ENCODE peak calls at places on chromosome 21, in nine cellular contexts. C is prostate gland, N is esophagus squamous epithelium, D is body of pancreas, M is GM12891, R is spleen, V is transverse colon, X is heart left ventricle, T is GM12892. H is an unnamed sample.

GRCh38 chr21:39020751-39021474 is 162.3 kb downstream of the PSMG1 start:
- DNase-seq in C (no peak), N (no peak), D (peak), M (no peak), R (peak), V (peak), X (no peak), T (no peak), H (no peak)

GRCh38 chr21:43842742-43843141 is 22.3 kb upstream of the AGPAT3 start:
- DNase-seq in C (no peak), N (no peak), D (no peak), M (no peak), R (no peak), V (no peak), X (no peak), T (no peak), H (no peak)

GRCh38 chr21:20996421-20997307 is 1.5 kb upstream of the NCAM2 start:
- DNase-seq in C (no peak), N (no peak), D (no peak), M (no peak), R (no peak), V (no peak), X (no peak), T (no peak), H (no peak)

GRCh38 chr21:15135867-15136629 is 71.2 kb upstream of the NRIP1 start:
- DNase-seq in C (no peak), N (no peak), D (no peak), M (no peak), R (no peak), V (no peak), X (no peak), T (no peak), H (no peak)

GRCh38 chr21:39799178-39799577 is 54.2 kb downstream of the IGSF5 start:
- DNase-seq in C (peak), N (no peak), D (no peak), M (no peak), R (no peak), V (peak), X (peak), T (no peak), H (no peak)

GRCh38 chr21:23401278-23401677 is 2206.0 kb downstream of the MRPL39 start:
- DNase-seq in C (no peak), N (no peak), D (no peak), M (no peak), R (no peak), V (no peak), X (no peak), T (no peak), H (peak)

GRCh38 chr21:29170935-29171334 is 40.5 kb downstream of the MAP3K7CL start:
- DNase-seq in C (no peak), N (no peak), D (no peak), M (no peak), R (no peak), V (no peak), X (no peak), T (no peak), H (no peak)

GRCh38 chr21:32371913-32372314 is 20.9 kb downstream of the URB1 start:
- DNase-seq in C (peak), N (no peak), D (no peak), M (no peak), R (peak), V (no peak), X (no peak), T (no peak), H (no peak)

GRCh38 chr21:43865471-43866181 is 603 bp downstream of the AGPAT3 start:
- DNase-seq in C (no peak), N (no peak), D (peak), M (peak), R (peak), V (peak), X (peak), T (peak), H (peak)

GRCh38 chr21:41630249-41630648 is 122.3 kb upstream of the TMPRSS2 start:
- DNase-seq in C (peak), N (no peak), D (no peak), M (no peak), R (no peak), V (peak), X (no peak), T (no peak), H (no peak)

GRCh38 chr21:17853393-17854275 is 34.5 kb upstream of the C21orf91 start:
- DNase-seq in C (no peak), N (no peak), D (no peak), M (no peak), R (no peak), V (no peak), X (no peak), T (no peak), H (no peak)

GRCh38 chr21:32389337-32390015 is 3.3 kb downstream of the URB1 start:
- DNase-seq in C (no peak), N (no peak), D (no peak), M (no peak), R (peak), V (no peak), X (no peak), T (no peak), H (no peak)

GRCh38 chr21:37193676-37194075 is 73.5 kb downstream of the VPS26C start:
- DNase-seq in C (no peak), N (no peak), D (no peak), M (no peak), R (no peak), V (no peak), X (no peak), T (no peak), H (no peak)

GRCh38 chr21:37792046-37792445 is 124.2 kb downstream of the KCNJ6 start:
- DNase-seq in C (no peak), N (no peak), D (no peak), M (no peak), R (no peak), V (no peak), X (no peak), T (no peak), H (no peak)

GRCh38 chr21:20083336-20083735 is 914.9 kb upstream of the NCAM2 start:
- DNase-seq in C (no peak), N (no peak), D (no peak), M (no peak), R (no peak), V (no peak), X (no peak), T (no peak), H (no peak)

GRCh38 chr21:29805110-29805509 is 134.7 kb downstream of the GRIK1 start:
- DNase-seq in C (no peak), N (no peak), D (no peak), M (no peak), R (no peak), V (no peak), X (no peak), T (no peak), H (no peak)

GRCh38 chr21:43832158-43832550 is 32.9 kb upstream of the AGPAT3 start:
- DNase-seq in C (no peak), N (no peak), D (no peak), M (no peak), R (no peak), V (no peak), X (no peak), T (no peak), H (no peak)

GRCh38 chr21:33370292-33370691 is 32.9 kb upstream of the IFNGR2 start:
- DNase-seq in C (no peak), N (no peak), D (no peak), M (no peak), R (no peak), V (peak), X (no peak), T (no peak), H (no peak)

GRCh38 chr21:38386967-38387366 is 111.3 kb downstream of the ERG start:
- DNase-seq in C (no peak), N (no peak), D (no peak), M (no peak), R (no peak), V (no peak), X (no peak), T (no peak), H (no peak)

GRCh38 chr21:15023782-15024181 is 41.0 kb downstream of the NRIP1 start:
- DNase-seq in C (no peak), N (no peak), D (no peak), M (no peak), R (no peak), V (no peak), X (no peak), T (no peak), H (no peak)

GRCh38 chr21:36155603-36156338 is 853 bp upstream of the DOP1B start:
- DNase-seq in C (peak), N (peak), D (peak), M (no peak), R (peak), V (peak), X (no peak), T (no peak), H (peak)
- TF ChIP-seq POLR2A in C (peak), N (no peak), D (peak), M (no peak), R (no peak), V (peak), X (peak), T (no peak), H (peak)

DNA sequence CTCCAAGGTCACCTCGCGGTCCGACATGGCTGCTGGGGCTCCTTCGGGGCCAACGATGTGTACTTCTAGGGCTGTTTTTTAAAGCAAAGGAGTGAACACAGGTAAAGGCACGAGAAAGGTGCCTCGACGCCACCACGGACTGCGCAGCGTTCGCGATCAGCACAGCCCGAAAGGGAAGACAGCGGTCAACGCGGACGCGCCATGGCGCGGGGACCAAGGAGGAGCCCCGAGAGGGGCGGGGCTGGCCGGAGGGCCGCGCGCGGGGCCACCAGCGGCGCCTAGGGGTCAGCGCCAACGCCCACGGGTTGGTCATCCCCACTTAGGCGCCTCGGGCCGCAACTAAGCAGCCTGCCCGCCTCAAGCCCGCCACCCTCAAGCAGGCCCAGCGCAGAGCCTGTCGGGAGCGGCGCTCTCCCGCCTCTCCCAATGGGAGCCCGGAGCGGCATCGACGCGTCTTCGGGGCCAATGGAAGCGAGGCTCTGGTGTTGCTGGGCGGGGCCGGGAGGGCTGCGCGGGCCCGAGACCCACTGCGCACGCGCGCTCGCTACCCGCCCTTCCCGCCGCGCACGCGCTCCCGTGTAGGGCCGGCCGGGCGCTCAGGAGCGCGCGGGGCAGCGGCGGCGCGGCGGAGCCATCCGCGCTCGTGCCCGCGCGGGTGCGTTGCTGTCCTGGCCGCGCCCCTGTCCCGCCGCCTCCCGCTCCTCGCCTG is at the start of gene DIP2A:
- DNase-seq in C (peak), N (peak), D (peak), M (peak), R (peak), V (peak), X (peak), T (peak), H (peak)
- TF ChIP-seq POLR2A in C (peak), N (no peak), D (peak), M (peak), R (peak), V (peak), X (peak), T (peak), H (peak)

DNA sequence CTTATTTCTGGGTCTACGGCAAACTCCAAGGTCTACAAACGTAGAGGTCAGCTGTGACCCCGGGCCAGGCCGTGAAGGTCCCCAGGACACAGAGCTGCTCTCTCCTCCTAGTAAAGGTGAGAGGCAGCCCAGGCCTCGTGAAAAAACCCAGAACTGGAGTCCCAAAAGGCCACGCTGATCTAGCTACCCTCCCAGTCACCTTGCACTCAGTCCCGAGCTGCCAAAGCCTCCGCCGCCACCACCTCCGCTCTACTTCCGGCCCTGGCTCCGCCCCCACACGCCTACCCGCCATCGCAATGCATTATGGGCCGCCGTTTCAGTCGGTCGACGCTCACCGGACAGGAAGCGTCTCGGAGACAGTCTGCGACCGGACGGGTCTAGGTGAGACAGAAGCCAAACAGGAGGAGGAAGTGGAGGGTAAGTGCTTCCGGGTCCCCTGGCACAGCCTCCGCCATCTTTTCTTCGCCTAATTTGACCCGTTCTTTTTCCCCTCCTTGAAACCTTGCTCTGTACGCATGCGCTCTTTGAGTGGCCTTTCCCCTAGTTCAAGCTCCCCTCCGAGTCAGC is at the start of the genes ATP5PF and GABPA:
- DNase-seq in C (peak), N (peak), D (peak), M (peak), R (peak), V (peak), X (peak), T (peak), H (peak)
- TF ChIP-seq POLR2A in C (peak), N (no peak), D (peak), M (peak), R (peak), V (peak), X (peak), T (peak), H (peak)

GRCh38 chr21:27839512-27840115 is 872.7 kb upstream of the ADAMTS5 start:
- DNase-seq in C (no peak), N (no peak), D (no peak), M (no peak), R (no peak), V (no peak), X (no peak), T (no peak), H (no peak)

GRCh38 chr21:27837933-27838332 is 871.0 kb upstream of the ADAMTS5 start:
- DNase-seq in C (no peak), N (no peak), D (no peak), M (no peak), R (no peak), V (no peak), X (peak), T (no peak), H (no peak)

GRCh38 chr21:27841084-27841483 is 874.2 kb upstream of the ADAMTS5 start:
- DNase-seq in C (no peak), N (no peak), D (no peak), M (no peak), R (no peak), V (no peak), X (no peak), T (no peak), H (no peak)

GRCh38 chr21:27838585-27838984 is 871.7 kb upstream of the ADAMTS5 start:
- DNase-seq in C (no peak), N (no peak), D (no peak), M (no peak), R (no peak), V (no peak), X (no peak), T (no peak), H (no peak)

DNA sequence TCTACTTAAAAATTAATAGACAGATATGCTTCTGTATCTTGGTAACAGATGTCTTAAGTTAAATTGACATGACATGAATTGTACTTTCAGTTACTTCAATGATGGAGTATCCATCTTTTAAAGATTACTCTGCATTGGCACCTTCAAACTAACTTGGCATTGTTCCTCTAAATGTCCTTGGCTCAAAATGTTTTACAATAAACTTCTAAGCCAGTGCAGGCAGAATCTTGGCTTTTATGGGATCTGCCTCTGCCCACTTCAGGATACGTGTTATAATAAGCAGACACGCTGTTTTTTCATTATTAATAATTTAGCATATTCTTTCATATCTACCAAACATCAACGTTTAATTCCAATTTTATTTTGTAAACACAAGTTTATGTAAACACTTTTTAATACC is 873.4 kb upstream of the ADAMTS5 start:
- DNase-seq in C (peak), N (no peak), D (no peak), M (no peak), R (no peak), V (no peak), X (no peak), T (no peak), H (no peak)
- TF ChIP-seq POLR2A in C (no peak), N (no peak), D (no peak), M (no peak), R (no peak), V (no peak), X (no peak), T (no peak), H (no peak)

GRCh38 chr21:45012661-45013270 is 61.6 kb upstream of the ADARB1 start:
- DNase-seq in C (no peak), N (no peak), D (no peak), M (no peak), R (peak), V (peak), X (no peak), T (no peak), H (no peak)
- TF ChIP-seq POLR2A in C (no peak), N (no peak), D (no peak), M (no peak), R (no peak), V (no peak), X (no peak), T (no peak), H (no peak)

GRCh38 chr21:42702720-42703119 is 49.3 kb downstream of the PDE9A start:
- DNase-seq in C (no peak), N (no peak), D (no peak), M (no peak), R (no peak), V (no peak), X (no peak), T (no peak), H (no peak)

GRCh38 chr21:42704861-42705260 is 51.4 kb downstream of the PDE9A start:
- DNase-seq in C (no peak), N (no peak), D (no peak), M (no peak), R (no peak), V (no peak), X (no peak), T (no peak), H (no peak)

GRCh38 chr21:42705346-42705745 is 51.9 kb downstream of the PDE9A start:
- DNase-seq in C (no peak), N (no peak), D (no peak), M (no peak), R (peak), V (no peak), X (no peak), T (no peak), H (no peak)

GRCh38 chr21:42703173-42703908 is 49.9 kb downstream of the PDE9A start:
- DNase-seq in C (no peak), N (no peak), D (no peak), M (no peak), R (peak), V (no peak), X (no peak), T (no peak), H (no peak)

DNA sequence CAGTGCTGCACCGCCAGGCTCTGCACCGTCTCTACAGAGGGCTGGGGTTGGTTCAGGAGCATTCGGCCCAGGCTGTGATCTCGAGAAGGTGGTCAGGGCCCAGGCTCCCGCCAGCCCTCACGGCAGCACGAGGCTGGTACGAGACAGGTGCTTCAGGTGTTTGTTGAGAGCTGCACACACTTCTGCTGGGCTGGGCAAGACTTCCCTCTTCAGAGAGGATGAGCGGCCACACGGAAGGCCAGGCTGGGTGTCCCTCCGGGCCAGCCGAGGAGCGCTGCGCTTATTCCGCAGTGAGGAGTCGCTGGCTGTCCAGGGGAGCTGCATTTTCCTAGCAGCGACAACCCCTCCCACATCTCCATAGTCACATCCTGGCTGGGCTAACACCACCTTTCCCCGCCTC is 50.5 kb downstream of the PDE9A start:
- DNase-seq in C (no peak), N (no peak), D (no peak), M (no peak), R (peak), V (no peak), X (no peak), T (no peak), H (no peak)
- TF ChIP-seq POLR2A in C (no peak), N (no peak), D (no peak), M (no peak), R (no peak), V (no peak), X (no peak), T (no peak), H (no peak)

GRCh38 chr21:34811368-34811767 is 142.6 kb downstream of the CLIC6 start:
- DNase-seq in C (no peak), N (no peak), D (no peak), M (no peak), R (no peak), V (no peak), X (no peak), T (no peak), H (no peak)

GRCh38 chr21:34808569-34809204 is 139.9 kb downstream of the CLIC6 start:
- DNase-seq in C (no peak), N (no peak), D (no peak), M (no peak), R (no peak), V (no peak), X (no peak), T (no peak), H (no peak)

GRCh38 chr21:34809822-34810221 is 141.0 kb downstream of the CLIC6 start:
- DNase-seq in C (no peak), N (no peak), D (no peak), M (no peak), R (no peak), V (no peak), X (no peak), T (no peak), H (no peak)

GRCh38 chr21:34812510-34813265 is 143.9 kb downstream of the CLIC6 start:
- DNase-seq in C (no peak), N (no peak), D (no peak), M (no peak), R (no peak), V (no peak), X (no peak), T (no peak), H (no peak)

GRCh38 chr21:34810786-34811185 is 142.0 kb downstream of the CLIC6 start:
- DNase-seq in C (no peak), N (no peak), D (no peak), M (no peak), R (no peak), V (no peak), X (no peak), T (no peak), H (no peak)
- TF ChIP-seq POLR2A in C (no peak), N (no peak), D (no peak), M (no peak), R (no peak), V (no peak), X (no peak), T (no peak), H (no peak)